ENCODE peak calls at places on chromosomes 13 and 19, in seven cellular contexts. One of them, this sample, is unnamed.

GRCh38 chr19:3188627-3189596 is 3.2 kb downstream of the NCLN start:
- DNase-seq in body of pancreas: no peak
- DNase-seq in GM04504: no peak
- DNase-seq in fibroblast of mammary gland: no peak
- DNase-seq in OCI-LY7: no peak
- DNase-seq in stimulated activated CD4-positive, alpha-beta T cell treated with anti-CD3 and anti-CD28 coated beads, Interleukin-12 subunit alpha, Interleukin-12 subunit beta, amount 100 ng/mL, for 4 hours: no peak
- DNase-seq in thoracic aorta: no peak
- DNase-seq in this sample: no peak

GRCh38 chr13:50127017-50127725 is 111.9 kb downstream of the KCNRG start:
- DNase-seq in body of pancreas: peak
- DNase-seq in GM04504: no peak
- DNase-seq in fibroblast of mammary gland: peak
- DNase-seq in OCI-LY7: no peak
- DNase-seq in stimulated activated CD4-positive, alpha-beta T cell treated with anti-CD3 and anti-CD28 coated beads, Interleukin-12 subunit alpha, Interleukin-12 subunit beta, amount 100 ng/mL, for 4 hours: peak
- DNase-seq in thoracic aorta: no peak
- DNase-seq in this sample: peak

GRCh38 chr19:32497386-32497785 is 83.6 kb upstream of the PDCD5 start:
- DNase-seq in body of pancreas: no peak
- DNase-seq in GM04504: no peak
- DNase-seq in fibroblast of mammary gland: no peak
- DNase-seq in OCI-LY7: no peak
- DNase-seq in stimulated activated CD4-positive, alpha-beta T cell treated with anti-CD3 and anti-CD28 coated beads, Interleukin-12 subunit alpha, Interleukin-12 subunit beta, amount 100 ng/mL, for 4 hours: no peak
- DNase-seq in thoracic aorta: no peak
- DNase-seq in this sample: no peak

GRCh38 chr13:54029226-54029625 is 1000.6 kb downstream of the OLFM4 start:
- DNase-seq in body of pancreas: no peak
- DNase-seq in GM04504: no peak
- DNase-seq in fibroblast of mammary gland: no peak
- DNase-seq in OCI-LY7: peak
- DNase-seq in stimulated activated CD4-positive, alpha-beta T cell treated with anti-CD3 and anti-CD28 coated beads, Interleukin-12 subunit alpha, Interleukin-12 subunit beta, amount 100 ng/mL, for 4 hours: no peak
- DNase-seq in thoracic aorta: no peak
- DNase-seq in this sample: no peak

GRCh38 chr19:38362076-38362945 is 12.1 kb upstream of the PSMD8 start:
- DNase-seq in body of pancreas: peak
- DNase-seq in GM04504: no peak
- DNase-seq in fibroblast of mammary gland: peak
- DNase-seq in OCI-LY7: peak
- DNase-seq in stimulated activated CD4-positive, alpha-beta T cell treated with anti-CD3 and anti-CD28 coated beads, Interleukin-12 subunit alpha, Interleukin-12 subunit beta, amount 100 ng/mL, for 4 hours: peak
- DNase-seq in thoracic aorta: no peak
- DNase-seq in this sample: peak

GRCh38 chr19:3132971-3133792 is 2.7 kb upstream of the GNA15 start:
- DNase-seq in body of pancreas: peak
- DNase-seq in GM04504: peak
- DNase-seq in fibroblast of mammary gland: no peak
- DNase-seq in OCI-LY7: no peak
- DNase-seq in stimulated activated CD4-positive, alpha-beta T cell treated with anti-CD3 and anti-CD28 coated beads, Interleukin-12 subunit alpha, Interleukin-12 subunit beta, amount 100 ng/mL, for 4 hours: peak
- DNase-seq in thoracic aorta: no peak
- DNase-seq in this sample: peak

GRCh38 chr13:25843692-25844091 is 208.1 kb downstream of the SHISA2 start:
- DNase-seq in body of pancreas: no peak
- DNase-seq in GM04504: no peak
- DNase-seq in fibroblast of mammary gland: no peak
- DNase-seq in OCI-LY7: no peak
- DNase-seq in stimulated activated CD4-positive, alpha-beta T cell treated with anti-CD3 and anti-CD28 coated beads, Interleukin-12 subunit alpha, Interleukin-12 subunit beta, amount 100 ng/mL, for 4 hours: no peak
- DNase-seq in thoracic aorta: no peak
- DNase-seq in this sample: no peak

GRCh38 chr19:8654591-8655339 is 24.3 kb downstream of the NFILZ start:
- DNase-seq in body of pancreas: peak
- DNase-seq in GM04504: no peak
- DNase-seq in fibroblast of mammary gland: peak
- DNase-seq in OCI-LY7: peak
- DNase-seq in stimulated activated CD4-positive, alpha-beta T cell treated with anti-CD3 and anti-CD28 coated beads, Interleukin-12 subunit alpha, Interleukin-12 subunit beta, amount 100 ng/mL, for 4 hours: peak
- DNase-seq in thoracic aorta: no peak
- DNase-seq in this sample: peak

GRCh38 chr13:44197791-44198770 is 175.5 kb upstream of the SERP2 start:
- DNase-seq in body of pancreas: no peak
- DNase-seq in GM04504: no peak
- DNase-seq in fibroblast of mammary gland: no peak
- DNase-seq in OCI-LY7: no peak
- DNase-seq in stimulated activated CD4-positive, alpha-beta T cell treated with anti-CD3 and anti-CD28 coated beads, Interleukin-12 subunit alpha, Interleukin-12 subunit beta, amount 100 ng/mL, for 4 hours: no peak
- DNase-seq in thoracic aorta: no peak
- DNase-seq in this sample: no peak

GRCh38 chr13:46310066-46310465 is 77.0 kb downstream of the RUBCNL start:
- DNase-seq in body of pancreas: no peak
- DNase-seq in GM04504: no peak
- DNase-seq in fibroblast of mammary gland: no peak
- DNase-seq in OCI-LY7: no peak
- DNase-seq in stimulated activated CD4-positive, alpha-beta T cell treated with anti-CD3 and anti-CD28 coated beads, Interleukin-12 subunit alpha, Interleukin-12 subunit beta, amount 100 ng/mL, for 4 hours: no peak
- DNase-seq in thoracic aorta: no peak
- DNase-seq in this sample: no peak

GRCh38 chr13:24221007-24221406 is 60.5 kb downstream of the SPATA13 start:
- DNase-seq in body of pancreas: peak
- DNase-seq in GM04504: no peak
- DNase-seq in fibroblast of mammary gland: no peak
- DNase-seq in OCI-LY7: no peak
- DNase-seq in stimulated activated CD4-positive, alpha-beta T cell treated with anti-CD3 and anti-CD28 coated beads, Interleukin-12 subunit alpha, Interleukin-12 subunit beta, amount 100 ng/mL, for 4 hours: no peak
- DNase-seq in thoracic aorta: no peak
- DNase-seq in this sample: no peak

GRCh38 chr13:25248071-25248470 is 39.2 kb downstream of the MTMR6 start:
- DNase-seq in body of pancreas: no peak
- DNase-seq in GM04504: no peak
- DNase-seq in fibroblast of mammary gland: no peak
- DNase-seq in OCI-LY7: no peak
- DNase-seq in stimulated activated CD4-positive, alpha-beta T cell treated with anti-CD3 and anti-CD28 coated beads, Interleukin-12 subunit alpha, Interleukin-12 subunit beta, amount 100 ng/mL, for 4 hours: no peak
- DNase-seq in thoracic aorta: no peak
- DNase-seq in this sample: no peak

GRCh38 chr19:38766276-38767047 is 6.9 kb downstream of the LGALS7 start:
- DNase-seq in body of pancreas: no peak
- DNase-seq in GM04504: no peak
- DNase-seq in fibroblast of mammary gland: no peak
- DNase-seq in OCI-LY7: no peak
- DNase-seq in stimulated activated CD4-positive, alpha-beta T cell treated with anti-CD3 and anti-CD28 coated beads, Interleukin-12 subunit alpha, Interleukin-12 subunit beta, amount 100 ng/mL, for 4 hours: no peak
- DNase-seq in thoracic aorta: no peak
- DNase-seq in this sample: no peak

GRCh38 chr19:2036424-2036823 is 14.6 kb downstream of the MKNK2 start:
- DNase-seq in body of pancreas: no peak
- DNase-seq in GM04504: no peak
- DNase-seq in fibroblast of mammary gland: no peak
- DNase-seq in OCI-LY7: no peak
- DNase-seq in stimulated activated CD4-positive, alpha-beta T cell treated with anti-CD3 and anti-CD28 coated beads, Interleukin-12 subunit alpha, Interleukin-12 subunit beta, amount 100 ng/mL, for 4 hours: no peak
- DNase-seq in thoracic aorta: no peak
- DNase-seq in this sample: no peak

GRCh38 chr13:113443991-113444390 is 9.3 kb downstream of the ADPRHL1 start:
- DNase-seq in body of pancreas: no peak
- DNase-seq in GM04504: no peak
- DNase-seq in fibroblast of mammary gland: no peak
- DNase-seq in OCI-LY7: no peak
- DNase-seq in stimulated activated CD4-positive, alpha-beta T cell treated with anti-CD3 and anti-CD28 coated beads, Interleukin-12 subunit alpha, Interleukin-12 subunit beta, amount 100 ng/mL, for 4 hours: no peak
- DNase-seq in thoracic aorta: no peak
- DNase-seq in this sample: no peak

GRCh38 chr13:59715591-59715990 is 448.1 kb downstream of the DIAPH3 start:
- DNase-seq in body of pancreas: no peak
- DNase-seq in GM04504: no peak
- DNase-seq in fibroblast of mammary gland: no peak
- DNase-seq in OCI-LY7: no peak
- DNase-seq in stimulated activated CD4-positive, alpha-beta T cell treated with anti-CD3 and anti-CD28 coated beads, Interleukin-12 subunit alpha, Interleukin-12 subunit beta, amount 100 ng/mL, for 4 hours: no peak
- DNase-seq in thoracic aorta: no peak
- DNase-seq in this sample: no peak

GRCh38 chr13:30376426-30377311 is 45.6 kb upstream of the UBE2L5 start:
- DNase-seq in body of pancreas: no peak
- DNase-seq in GM04504: no peak
- DNase-seq in fibroblast of mammary gland: no peak
- DNase-seq in OCI-LY7: peak
- DNase-seq in stimulated activated CD4-positive, alpha-beta T cell treated with anti-CD3 and anti-CD28 coated beads, Interleukin-12 subunit alpha, Interleukin-12 subunit beta, amount 100 ng/mL, for 4 hours: peak
- DNase-seq in thoracic aorta: no peak
- DNase-seq in this sample: peak

GRCh38 chr19:19134687-19135158 is 3.6 kb downstream of the TMEM161A start:
- DNase-seq in body of pancreas: peak
- DNase-seq in GM04504: no peak
- DNase-seq in fibroblast of mammary gland: no peak
- DNase-seq in OCI-LY7: peak
- DNase-seq in stimulated activated CD4-positive, alpha-beta T cell treated with anti-CD3 and anti-CD28 coated beads, Interleukin-12 subunit alpha, Interleukin-12 subunit beta, amount 100 ng/mL, for 4 hours: peak
- DNase-seq in thoracic aorta: no peak
- DNase-seq in this sample: peak

GRCh38 chr13:113731192-113732175 is 27.5 kb upstream of the TMEM255B start:
- DNase-seq in body of pancreas: no peak
- DNase-seq in GM04504: no peak
- DNase-seq in fibroblast of mammary gland: no peak
- DNase-seq in OCI-LY7: no peak
- DNase-seq in stimulated activated CD4-positive, alpha-beta T cell treated with anti-CD3 and anti-CD28 coated beads, Interleukin-12 subunit alpha, Interleukin-12 subunit beta, amount 100 ng/mL, for 4 hours: no peak
- DNase-seq in thoracic aorta: no peak
- DNase-seq in this sample: no peak

GRCh38 chr13:97191615-97192014 is 30.5 kb upstream of the MBNL2 start:
- DNase-seq in body of pancreas: no peak
- DNase-seq in GM04504: no peak
- DNase-seq in fibroblast of mammary gland: no peak
- DNase-seq in OCI-LY7: no peak
- DNase-seq in stimulated activated CD4-positive, alpha-beta T cell treated with anti-CD3 and anti-CD28 coated beads, Interleukin-12 subunit alpha, Interleukin-12 subunit beta, amount 100 ng/mL, for 4 hours: no peak
- DNase-seq in thoracic aorta: no peak
- DNase-seq in this sample: no peak

GRCh38 chr13:45206340-45206739 is 5.5 kb upstream of the KCTD4 start:
- DNase-seq in body of pancreas: no peak
- DNase-seq in GM04504: peak
- DNase-seq in fibroblast of mammary gland: peak
- DNase-seq in OCI-LY7: no peak
- DNase-seq in stimulated activated CD4-positive, alpha-beta T cell treated with anti-CD3 and anti-CD28 coated beads, Interleukin-12 subunit alpha, Interleukin-12 subunit beta, amount 100 ng/mL, for 4 hours: no peak
- DNase-seq in thoracic aorta: no peak
- DNase-seq in this sample: no peak

GRCh38 chr13:105804561-105805190 is 730.8 kb downstream of the EFNB2 start:
- DNase-seq in body of pancreas: no peak
- DNase-seq in GM04504: peak
- DNase-seq in fibroblast of mammary gland: peak
- DNase-seq in OCI-LY7: no peak
- DNase-seq in stimulated activated CD4-positive, alpha-beta T cell treated with anti-CD3 and anti-CD28 coated beads, Interleukin-12 subunit alpha, Interleukin-12 subunit beta, amount 100 ng/mL, for 4 hours: no peak
- DNase-seq in thoracic aorta: no peak
- DNase-seq in this sample: no peak

GRCh38 chr13:20843177-20843576 is 59.4 kb downstream of the XPO4 start:
- DNase-seq in body of pancreas: no peak
- DNase-seq in GM04504: no peak
- DNase-seq in fibroblast of mammary gland: no peak
- DNase-seq in OCI-LY7: no peak
- DNase-seq in stimulated activated CD4-positive, alpha-beta T cell treated with anti-CD3 and anti-CD28 coated beads, Interleukin-12 subunit alpha, Interleukin-12 subunit beta, amount 100 ng/mL, for 4 hours: no peak
- DNase-seq in thoracic aorta: no peak
- DNase-seq in this sample: no peak

GRCh38 chr13:73268306-73268705 is 209.5 kb downstream of the KLF5 start:
- DNase-seq in body of pancreas: no peak
- DNase-seq in GM04504: peak
- DNase-seq in fibroblast of mammary gland: peak
- DNase-seq in OCI-LY7: no peak
- DNase-seq in stimulated activated CD4-positive, alpha-beta T cell treated with anti-CD3 and anti-CD28 coated beads, Interleukin-12 subunit alpha, Interleukin-12 subunit beta, amount 100 ng/mL, for 4 hours: no peak
- DNase-seq in thoracic aorta: no peak
- DNase-seq in this sample: no peak

GRCh38 chr19:10788146-10788545 is 47.9 kb downstream of the TMED1 start:
- DNase-seq in body of pancreas: no peak
- DNase-seq in GM04504: no peak
- DNase-seq in fibroblast of mammary gland: no peak
- DNase-seq in OCI-LY7: no peak
- DNase-seq in stimulated activated CD4-positive, alpha-beta T cell treated with anti-CD3 and anti-CD28 coated beads, Interleukin-12 subunit alpha, Interleukin-12 subunit beta, amount 100 ng/mL, for 4 hours: no peak
- DNase-seq in thoracic aorta: no peak
- DNase-seq in this sample: no peak

GRCh38 chr19:14440049-14440448 is 6.9 kb downstream of the PKN1 start:
- DNase-seq in body of pancreas: peak
- DNase-seq in GM04504: no peak
- DNase-seq in fibroblast of mammary gland: no peak
- DNase-seq in OCI-LY7: peak
- DNase-seq in stimulated activated CD4-positive, alpha-beta T cell treated with anti-CD3 and anti-CD28 coated beads, Interleukin-12 subunit alpha, Interleukin-12 subunit beta, amount 100 ng/mL, for 4 hours: peak
- DNase-seq in thoracic aorta: no peak
- DNase-seq in this sample: peak

GRCh38 chr13:20425819-20426219 is 99.8 kb downstream of the CRYL1 start:
- DNase-seq in body of pancreas: no peak
- DNase-seq in GM04504: no peak
- DNase-seq in fibroblast of mammary gland: no peak
- DNase-seq in OCI-LY7: no peak
- DNase-seq in stimulated activated CD4-positive, alpha-beta T cell treated with anti-CD3 and anti-CD28 coated beads, Interleukin-12 subunit alpha, Interleukin-12 subunit beta, amount 100 ng/mL, for 4 hours: no peak
- DNase-seq in thoracic aorta: no peak
- DNase-seq in this sample: no peak

GRCh38 chr19:41753936-41754529 is 1.3 kb upstream of the CEACAM6 start:
- DNase-seq in body of pancreas: peak
- DNase-seq in GM04504: no peak
- DNase-seq in fibroblast of mammary gland: peak
- DNase-seq in OCI-LY7: peak
- DNase-seq in stimulated activated CD4-positive, alpha-beta T cell treated with anti-CD3 and anti-CD28 coated beads, Interleukin-12 subunit alpha, Interleukin-12 subunit beta, amount 100 ng/mL, for 4 hours: peak
- DNase-seq in thoracic aorta: no peak
- DNase-seq in this sample: peak

GRCh38 chr13:87087741-87088140 is 583.4 kb upstream of the SLITRK5 start:
- DNase-seq in body of pancreas: no peak
- DNase-seq in GM04504: no peak
- DNase-seq in fibroblast of mammary gland: no peak
- DNase-seq in OCI-LY7: no peak
- DNase-seq in stimulated activated CD4-positive, alpha-beta T cell treated with anti-CD3 and anti-CD28 coated beads, Interleukin-12 subunit alpha, Interleukin-12 subunit beta, amount 100 ng/mL, for 4 hours: no peak
- DNase-seq in thoracic aorta: no peak
- DNase-seq in this sample: no peak

GRCh38 chr13:28248080-28248479 is 109.7 kb downstream of the PAN3 start:
- DNase-seq in body of pancreas: no peak
- DNase-seq in GM04504: no peak
- DNase-seq in fibroblast of mammary gland: no peak
- DNase-seq in OCI-LY7: no peak
- DNase-seq in stimulated activated CD4-positive, alpha-beta T cell treated with anti-CD3 and anti-CD28 coated beads, Interleukin-12 subunit alpha, Interleukin-12 subunit beta, amount 100 ng/mL, for 4 hours: no peak
- DNase-seq in thoracic aorta: no peak
- DNase-seq in this sample: no peak

GRCh38 chr19:8557637-8558238 is 19.5 kb downstream of the MYO1F start:
- DNase-seq in body of pancreas: no peak
- DNase-seq in GM04504: no peak
- DNase-seq in fibroblast of mammary gland: no peak
- DNase-seq in OCI-LY7: no peak
- DNase-seq in stimulated activated CD4-positive, alpha-beta T cell treated with anti-CD3 and anti-CD28 coated beads, Interleukin-12 subunit alpha, Interleukin-12 subunit beta, amount 100 ng/mL, for 4 hours: no peak
- DNase-seq in thoracic aorta: no peak
- DNase-seq in this sample: no peak

GRCh38 chr13:30676672-30677071 is 58.7 kb upstream of the ALOX5AP start:
- DNase-seq in body of pancreas: no peak
- DNase-seq in GM04504: no peak
- DNase-seq in fibroblast of mammary gland: peak
- DNase-seq in OCI-LY7: no peak
- DNase-seq in stimulated activated CD4-positive, alpha-beta T cell treated with anti-CD3 and anti-CD28 coated beads, Interleukin-12 subunit alpha, Interleukin-12 subunit beta, amount 100 ng/mL, for 4 hours: no peak
- DNase-seq in thoracic aorta: no peak
- DNase-seq in this sample: no peak

GRCh38 chr13:84358601-84359000 is 476.3 kb upstream of the SLITRK1 start:
- DNase-seq in body of pancreas: no peak
- DNase-seq in GM04504: no peak
- DNase-seq in fibroblast of mammary gland: no peak
- DNase-seq in OCI-LY7: no peak
- DNase-seq in stimulated activated CD4-positive, alpha-beta T cell treated with anti-CD3 and anti-CD28 coated beads, Interleukin-12 subunit alpha, Interleukin-12 subunit beta, amount 100 ng/mL, for 4 hours: no peak
- DNase-seq in thoracic aorta: no peak
- DNase-seq in this sample: no peak

This sample was measured in activated CD4-positive, alpha-beta T cell treated with anti-CD3 and anti-CD28 coated beads, Interleukin-2, amount 50 U/mL, for 1 hour.